ENCODE peak calls at places on chromosomes 12 and 14, in five cellular contexts. One of them, this sample, is unnamed.

GRCh38 chr14:55505846-55506245 is 65.4 kb upstream of the TBPL2 start:
- DNase-seq in esophagus muscularis mucosa: no peak
- DNase-seq in sigmoid colon: no peak
- DNase-seq in NCI-H2171 treated with DMSO at 0.1 percent for 48 hours: no peak
- DNase-seq in MM.1S: no peak
- DNase-seq in this sample: no peak

GRCh38 chr12:94832780-94833760 is 170.4 kb downstream of the NDUFA12 start:
- DNase-seq in esophagus muscularis mucosa: peak; percentile 90
- DNase-seq in sigmoid colon: no peak
- DNase-seq in NCI-H2171 treated with DMSO at 0.1 percent for 48 hours: peak; percentile 94
- DNase-seq in MM.1S: no peak
- DNase-seq in this sample: no peak

GRCh38 chr12:124455336-124455735 is 112.1 kb downstream of the NCOR2 start:
- DNase-seq in esophagus muscularis mucosa: no peak
- DNase-seq in sigmoid colon: no peak
- DNase-seq in NCI-H2171 treated with DMSO at 0.1 percent for 48 hours: no peak
- DNase-seq in MM.1S: no peak
- DNase-seq in this sample: no peak

GRCh38 chr12:52087961-52088820 is 8.7 kb downstream of the SMIM41 start:
- DNase-seq in esophagus muscularis mucosa: no peak
- DNase-seq in sigmoid colon: no peak
- DNase-seq in NCI-H2171 treated with DMSO at 0.1 percent for 48 hours: peak; percentile 94
- DNase-seq in MM.1S: no peak
- DNase-seq in this sample: no peak

GRCh38 chr14:68984686-68985085 is 5.6 kb upstream of the ACTN1 start:
- DNase-seq in esophagus muscularis mucosa: no peak
- DNase-seq in sigmoid colon: no peak
- DNase-seq in NCI-H2171 treated with DMSO at 0.1 percent for 48 hours: no peak
- DNase-seq in MM.1S: no peak
- DNase-seq in this sample: no peak

GRCh38 chr12:68815232-68815927 is 7.4 kb downstream of the MDM2 start:
- DNase-seq in esophagus muscularis mucosa: no peak
- DNase-seq in sigmoid colon: no peak
- DNase-seq in NCI-H2171 treated with DMSO at 0.1 percent for 48 hours: no peak
- DNase-seq in MM.1S: no peak
- DNase-seq in this sample: no peak

GRCh38 chr12:44240186-44240585 is 404.3 kb downstream of the TMEM117 start:
- DNase-seq in esophagus muscularis mucosa: no peak
- DNase-seq in sigmoid colon: no peak
- DNase-seq in NCI-H2171 treated with DMSO at 0.1 percent for 48 hours: no peak
- DNase-seq in MM.1S: no peak
- DNase-seq in this sample: no peak

GRCh38 chr12:24045816-24046257 is 96.4 kb upstream of the SOX5 start:
- DNase-seq in esophagus muscularis mucosa: no peak
- DNase-seq in sigmoid colon: no peak
- DNase-seq in NCI-H2171 treated with DMSO at 0.1 percent for 48 hours: no peak
- DNase-seq in MM.1S: peak; percentile 31
- DNase-seq in this sample: no peak

GRCh38 chr12:91954326-91954725 is 191.3 kb downstream of the BTG1 start:
- DNase-seq in esophagus muscularis mucosa: no peak
- DNase-seq in sigmoid colon: no peak
- DNase-seq in NCI-H2171 treated with DMSO at 0.1 percent for 48 hours: peak; percentile 14
- DNase-seq in MM.1S: no peak
- DNase-seq in this sample: peak; percentile 71

GRCh38 chr12:5407457-5407856 is 24.5 kb upstream of the NTF3 start:
- DNase-seq in esophagus muscularis mucosa: peak; percentile 60
- DNase-seq in sigmoid colon: no peak
- DNase-seq in NCI-H2171 treated with DMSO at 0.1 percent for 48 hours: no peak
- DNase-seq in MM.1S: no peak
- DNase-seq in this sample: no peak

GRCh38 chr12:107405436-107405835 is 280.2 kb upstream of the PWP1 start:
- DNase-seq in esophagus muscularis mucosa: no peak
- DNase-seq in sigmoid colon: no peak
- DNase-seq in NCI-H2171 treated with DMSO at 0.1 percent for 48 hours: peak; percentile 73
- DNase-seq in MM.1S: no peak
- DNase-seq in this sample: no peak

GRCh38 chr14:82855912-82856381 is 1322.3 kb upstream of the SEL1L start:
- DNase-seq in esophagus muscularis mucosa: no peak
- DNase-seq in sigmoid colon: no peak
- DNase-seq in NCI-H2171 treated with DMSO at 0.1 percent for 48 hours: peak; percentile 63
- DNase-seq in MM.1S: peak; percentile 8
- DNase-seq in this sample: no peak

GRCh38 chr12:110641512-110641911 is 27.6 kb downstream of the TCTN1 start:
- DNase-seq in esophagus muscularis mucosa: no peak
- DNase-seq in sigmoid colon: no peak
- DNase-seq in NCI-H2171 treated with DMSO at 0.1 percent for 48 hours: peak; percentile 53
- DNase-seq in MM.1S: no peak
- DNase-seq in this sample: no peak

GRCh38 chr14:67428501-67429031 is 16.6 kb upstream of the PLEK2 start:
- DNase-seq in esophagus muscularis mucosa: no peak
- DNase-seq in sigmoid colon: no peak
- DNase-seq in NCI-H2171 treated with DMSO at 0.1 percent for 48 hours: no peak
- DNase-seq in MM.1S: no peak
- DNase-seq in this sample: peak; percentile 63

GRCh38 chr12:88272456-88272855 is 130.3 kb downstream of the TMTC3 start:
- DNase-seq in esophagus muscularis mucosa: no peak
- DNase-seq in sigmoid colon: no peak
- DNase-seq in NCI-H2171 treated with DMSO at 0.1 percent for 48 hours: no peak
- DNase-seq in MM.1S: no peak
- DNase-seq in this sample: no peak

GRCh38 chr12:47717443-47718193 is 7.7 kb downstream of the ENDOU start:
- DNase-seq in esophagus muscularis mucosa: peak; percentile 95
- DNase-seq in sigmoid colon: peak; percentile 93
- DNase-seq in NCI-H2171 treated with DMSO at 0.1 percent for 48 hours: no peak
- DNase-seq in MM.1S: peak; percentile 53
- DNase-seq in this sample: peak; percentile 84

This sample was measured in body of pancreas.